ENCODE peak calls at places on chromosomes 5 and 9, in four cellular contexts. R is fibroblast of pulmonary artery, D is BJ, Y is heart left ventricle. A is an unnamed sample.

GRCh38 chr5:136053336-136054121 is 24.7 kb downstream of the TGFBI start:
- DNase-seq in D (peak), R (peak), Y (peak), A (peak)

GRCh38 chr5:142894315-142894714 is 124.1 kb downstream of the ARHGAP26 start:
- DNase-seq in R (no peak), D (no peak), Y (no peak), A (no peak)

GRCh38 chr5:150598821-150599273 is 41.6 kb upstream of the SYNPO start:
- DNase-seq in Y (peak), D (no peak), R (no peak), A (no peak)

GRCh38 chr5:39194466-39195136 is 24.8 kb downstream of the FYB1 start:
- DNase-seq in Y (no peak), R (peak), D (peak), A (peak)

GRCh38 chr5:139696167-139696893 is 48.2 kb downstream of the CXXC5 start:
- DNase-seq in Y (no peak), D (no peak), R (no peak), A (no peak)

GRCh38 chr9:74041588-74041987 is 455.5 kb upstream of the RORB start:
- DNase-seq in R (no peak), D (no peak), Y (no peak), A (no peak)

GRCh38 chr9:131441441-131441840 is 47.6 kb downstream of the PRRC2B start:
- DNase-seq in Y (no peak), R (no peak), D (no peak), A (no peak)

GRCh38 chr5:14444988-14445387 is 136.6 kb upstream of the OTULINL start:
- DNase-seq in R (peak), D (no peak), Y (peak), A (no peak)

GRCh38 chr5:95446009-95446408 is 54.8 kb downstream of the FAM81B start:
- DNase-seq in D (peak), R (peak), Y (no peak), A (peak)

GRCh38 chr9:137891588-137892423 is 14.2 kb downstream of the CACNA1B start:
- DNase-seq in R (no peak), Y (no peak), D (no peak), A (no peak)

GRCh38 chr5:59473611-59474010 is 419.9 kb downstream of the PDE4D start:
- DNase-seq in R (no peak), D (no peak), Y (no peak), A (no peak)

GRCh38 chr9:95506692-95507455 is 9.9 kb downstream of the PTCH1 start:
- DNase-seq in D (no peak), R (peak), Y (peak), A (no peak)

GRCh38 chr5:56829137-56829536 is 13.8 kb downstream of the MAP3K1 start:
- DNase-seq in R (no peak), Y (no peak), D (no peak), A (no peak)

GRCh38 chr5:73370620-73371583 is 77.7 kb downstream of the FOXD1 start:
- DNase-seq in Y (no peak), R (peak), D (peak), A (no peak)

GRCh38 chr5:76403963-76404693 is 1.0 kb downstream of the IQGAP2 start:
- DNase-seq in R (peak), Y (no peak), D (no peak), A (no peak)

GRCh38 chr9:133727277-133727875 is 10.8 kb downstream of the SARDH start:
- DNase-seq in R (no peak), D (no peak), Y (no peak), A (no peak)

GRCh38 chr9:128742401-128742800 is 18.5 kb upstream of the ZDHHC12 start:
- DNase-seq in Y (no peak), R (no peak), D (no peak), A (no peak)

GRCh38 chr5:133006653-133007052 is 19.7 kb downstream of the ZCCHC10 start:
- DNase-seq in D (no peak), R (peak), Y (no peak), A (no peak)

GRCh38 chr5:134964359-134965270 is 3.1 kb upstream of the CATSPER3 start:
- DNase-seq in R (no peak), D (no peak), Y (no peak), A (no peak)

GRCh38 chr9:31185831-31186230 is 1198.6 kb upstream of the ACO1 start:
- DNase-seq in R (peak), D (no peak), Y (no peak), A (no peak)

GRCh38 chr5:23627976-23628375 is 120.6 kb downstream of the PRDM9 start:
- DNase-seq in D (no peak), R (peak), Y (no peak), A (no peak)

GRCh38 chr9:134205636-134206316 is 41.4 kb upstream of the RNU6ATAC start:
- DNase-seq in Y (peak), R (peak), D (no peak), A (no peak)

GRCh38 chr5:107594253-107595045 is 76.3 kb downstream of the EFNA5 start:
- DNase-seq in Y (no peak), D (no peak), R (no peak), A (no peak)

GRCh38 chr9:128093016-128093415 is 25.0 kb downstream of the SLC25A25 start:
- DNase-seq in R (no peak), Y (no peak), D (no peak), A (no peak)

GRCh38 chr5:114223866-114224265 is 138.0 kb upstream of the KCNN2 start:
- DNase-seq in Y (no peak), D (no peak), R (peak), A (no peak)

GRCh38 chr5:54774281-54775171 is 210.9 kb downstream of the ESM1 start:
- DNase-seq in D (no peak), Y (peak), R (peak), A (no peak)

GRCh38 chr5:1334831-1335539 is 9.9 kb downstream of the CLPTM1L start:
- DNase-seq in R (no peak), D (no peak), Y (no peak), A (no peak)

GRCh38 chr9:131087354-131087893 is 8.9 kb upstream of the AIF1L start:
- DNase-seq in Y (no peak), D (no peak), R (no peak), A (no peak)

GRCh38 chr5:25905646-25906045 is 1132.7 kb downstream of the CDH9 start:
- DNase-seq in D (no peak), R (no peak), Y (no peak), A (no peak)

GRCh38 chr5:67997892-67998457 is 217.6 kb upstream of the PIK3R1 start:
- DNase-seq in Y (no peak), R (no peak), D (no peak), A (no peak)

GRCh38 chr5:119120893-119121292 is 50.0 kb downstream of the DMXL1 start:
- DNase-seq in R (no peak), Y (no peak), D (no peak), A (no peak)

GRCh38 chr9:116717150-116717549 is 30.0 kb downstream of the TRIM32 start:
- DNase-seq in Y (no peak), R (no peak), D (peak), A (no peak)

GRCh38 chr9:6415266-6415665 is 2.3 kb downstream of the UHRF2 start:
- DNase-seq in Y (no peak), R (no peak), D (no peak), A (no peak)
- H3K4me3 ChIP-seq in Y (peak), R (peak), D (peak), A (peak)

GRCh38 chr9:71716138-71716909 is 52.0 kb downstream of the CEMIP2 start:
- DNase-seq in R (peak), D (no peak), Y (no peak), A (no peak)
- TF ChIP-seq CTCF in R (peak), D (peak), Y (peak), A (peak)

GRCh38 chr5:178119915-178120660 is 6.8 kb downstream of the N4BP3 start:
- DNase-seq in R (no peak), D (no peak), Y (no peak), A (no peak)

GRCh38 chr5:178118345-178118744 is 5.0 kb downstream of the N4BP3 start:
- DNase-seq in D (no peak), Y (no peak), R (no peak), A (no peak)

GRCh38 chr5:178121450-178122276 is 8.3 kb downstream of the N4BP3 start:
- DNase-seq in D (no peak), R (peak), Y (peak), A (no peak)

GRCh38 chr5:178122346-178122745 is 8.5 kb upstream of the RMND5B start:
- DNase-seq in R (no peak), D (no peak), Y (no peak), A (no peak)

DNA sequence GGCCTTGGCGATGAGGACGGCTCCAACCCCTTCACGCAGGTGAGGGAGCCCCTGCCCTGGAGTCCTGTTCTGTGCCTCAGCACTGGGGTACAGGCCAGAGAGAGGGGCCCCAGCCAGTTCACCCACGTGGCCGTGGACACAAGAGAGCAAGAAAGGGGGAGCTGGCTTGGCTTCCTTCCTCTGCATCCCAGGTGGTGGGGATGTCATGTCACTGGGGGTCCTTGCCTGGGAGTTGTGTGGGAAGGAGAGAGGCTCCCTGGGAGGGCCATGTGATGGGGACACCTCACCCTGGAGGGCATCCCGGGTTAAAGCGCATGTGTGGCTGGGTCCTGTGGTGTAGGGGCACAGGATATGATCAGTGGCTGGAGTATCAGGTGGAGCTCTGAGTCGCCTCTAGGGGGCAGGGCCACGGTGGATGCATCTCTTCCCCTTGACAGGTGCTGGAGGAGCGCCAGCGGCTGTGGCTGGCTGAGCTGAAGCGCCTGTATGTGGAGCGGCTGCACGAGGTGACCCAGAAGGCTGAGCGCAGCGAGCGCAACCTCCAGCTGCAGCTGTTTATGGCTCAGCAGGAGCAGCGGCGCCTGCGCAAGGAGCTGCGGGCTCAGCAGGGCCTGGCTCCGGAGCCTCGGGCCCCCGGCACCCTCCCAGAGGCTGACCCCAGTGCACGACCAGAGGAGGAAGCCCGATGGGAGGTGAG is 7.5 kb downstream of the N4BP3 start:
- DNase-seq in D (no peak), R (peak), Y (peak), A (no peak)
- H3K4me3 ChIP-seq in D (no peak), R (no peak), Y (peak), A (no peak)

GRCh38 chr5:172010278-172010677 is 3.8 kb upstream of the FBXW11 start:
- DNase-seq in R (peak), Y (no peak), D (no peak), A (no peak)
- TF ChIP-seq CTCF in R (peak), Y (peak), D (no peak), A (peak)

GRCh38 chr9:99823392-99824377 is 2.0 kb downstream of the NR4A3 start:
- DNase-seq in Y (peak), R (peak), D (no peak), A (no peak)

GRCh38 chr9:99822596-99823391 is 1.1 kb downstream of the NR4A3 start:
- DNase-seq in Y (peak), R (peak), D (no peak), A (no peak)

GRCh38 chr9:99825158-99826046 is 3.7 kb downstream of the NR4A3 start:
- DNase-seq in D (no peak), Y (no peak), R (no peak), A (no peak)

GRCh38 chr9:99826579-99826978 is 4.9 kb downstream of the NR4A3 start:
- DNase-seq in Y (no peak), R (no peak), D (no peak), A (no peak)

DNA sequence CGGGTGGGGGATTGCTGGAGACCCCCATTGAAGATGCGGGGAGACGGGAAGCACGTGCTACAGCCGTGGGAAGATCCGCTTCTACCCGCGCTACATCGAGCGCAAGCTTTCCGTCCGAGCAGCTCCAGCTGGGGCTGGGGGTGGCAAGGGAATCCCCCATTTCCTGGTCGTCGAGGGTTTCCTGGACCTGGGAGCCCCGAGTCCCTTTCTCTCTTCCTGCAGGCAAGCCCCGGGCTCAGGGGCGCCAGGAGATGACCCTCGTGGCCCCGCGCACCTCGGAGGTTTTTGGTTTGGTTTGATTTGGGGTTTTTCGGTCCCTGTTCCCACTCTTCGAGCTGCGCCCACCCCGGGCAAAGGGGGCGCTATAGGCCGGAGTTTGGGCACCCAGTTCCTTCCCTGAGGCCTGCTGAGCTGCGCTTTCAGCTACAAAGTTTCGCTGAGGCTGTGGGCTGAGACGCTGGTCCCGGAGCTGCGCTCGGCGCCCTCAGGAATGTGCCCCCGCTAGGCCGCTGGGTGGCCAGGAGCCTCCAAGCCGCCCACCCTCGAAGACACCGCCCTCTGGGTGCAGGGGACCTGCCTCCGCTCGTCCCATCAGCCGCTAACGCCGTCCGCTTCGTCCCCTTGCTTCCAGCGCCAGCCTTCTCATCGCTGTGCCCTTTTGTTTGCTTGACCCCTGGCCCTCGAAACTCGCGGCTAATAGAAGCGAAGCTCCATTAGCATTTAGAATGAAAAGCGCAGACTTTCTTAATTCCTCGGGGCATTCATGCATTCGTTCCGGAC is 2.9 kb downstream of the NR4A3 start:
- DNase-seq in D (no peak), Y (peak), R (peak), A (no peak)
- H3K4me3 ChIP-seq in D (peak), Y (peak), R (peak), A (peak)

A was measured in AG09309.